ENCODE peak calls at places on chromosomes 7 and 10, in seven cellular contexts. One of them, this sample, is unnamed.

GRCh38 chr10:114749545-114749944 is 72.0 kb upstream of the FHIP2A start:
- DNase-seq in SK-N-SH: no peak
- DNase-seq in H1: no peak
- DNase-seq in GM12878: no peak
- DNase-seq in K562: peak; percentile 22
- DNase-seq in GM12892: no peak
- DNase-seq in HepG2: no peak
- DNase-seq in this sample: no peak

GRCh38 chr7:90210925-90211324 is 615 bp upstream of the STEAP2 start:
- DNase-seq in GM12878: no peak
- DNase-seq in SK-N-SH: peak; percentile 18
- DNase-seq in GM12892: no peak
- DNase-seq in HepG2: peak; percentile 33
- DNase-seq in H1: peak; percentile 52
- DNase-seq in K562: no peak
- DNase-seq in this sample: no peak

GRCh38 chr7:128833148-128833938 is 3.1 kb downstream of the FLNC start:
- DNase-seq in H1: peak; percentile 66
- DNase-seq in GM12892: peak; percentile 29
- DNase-seq in GM12878: no peak
- DNase-seq in K562: peak; percentile 95
- DNase-seq in SK-N-SH: peak; percentile 60
- DNase-seq in HepG2: no peak
- DNase-seq in this sample: no peak

GRCh38 chr10:94218496-94219183 is 144.1 kb downstream of the NOC3L start:
- DNase-seq in HepG2: no peak
- DNase-seq in GM12892: no peak
- DNase-seq in K562: no peak
- DNase-seq in SK-N-SH: no peak
- DNase-seq in GM12878: no peak
- DNase-seq in H1: no peak
- DNase-seq in this sample: no peak

GRCh38 chr10:91416339-91416868 is 6.3 kb downstream of the HECTD2 start:
- DNase-seq in SK-N-SH: no peak
- DNase-seq in GM12878: no peak
- DNase-seq in HepG2: no peak
- DNase-seq in H1: no peak
- DNase-seq in K562: no peak
- DNase-seq in GM12892: no peak
- DNase-seq in this sample: no peak

GRCh38 chr10:49761789-49762565 is at the start of gene OGDHL:
- DNase-seq in H1: peak; percentile 91
- DNase-seq in GM12878: no peak
- DNase-seq in SK-N-SH: peak; percentile 97
- DNase-seq in K562: peak; percentile 98
- DNase-seq in HepG2: peak; percentile 28
- DNase-seq in GM12892: peak; percentile 49
- DNase-seq in this sample: peak; percentile 66

GRCh38 chr7:43758861-43759683 is 592 bp downstream of the BLVRA start:
- DNase-seq in SK-N-SH: peak; percentile 90
- DNase-seq in GM12878: no peak
- DNase-seq in GM12892: peak; percentile 48
- DNase-seq in K562: peak; percentile 51
- DNase-seq in H1: peak; percentile 82
- DNase-seq in HepG2: no peak
- DNase-seq in this sample: peak; percentile 46

GRCh38 chr10:90742189-90742588 is 115.7 kb downstream of the HTR7 start:
- DNase-seq in H1: no peak
- DNase-seq in GM12878: no peak
- DNase-seq in K562: no peak
- DNase-seq in SK-N-SH: no peak
- DNase-seq in GM12892: no peak
- DNase-seq in HepG2: no peak
- DNase-seq in this sample: no peak

GRCh38 chr10:56449770-56450169 is 88.7 kb upstream of the ZWINT start:
- DNase-seq in HepG2: no peak
- DNase-seq in GM12878: no peak
- DNase-seq in SK-N-SH: no peak
- DNase-seq in GM12892: no peak
- DNase-seq in H1: no peak
- DNase-seq in K562: no peak
- DNase-seq in this sample: no peak

GRCh38 chr10:99945286-99945685 is 64.5 kb downstream of the DNMBP start:
- DNase-seq in K562: no peak
- DNase-seq in SK-N-SH: no peak
- DNase-seq in GM12892: no peak
- DNase-seq in HepG2: no peak
- DNase-seq in GM12878: no peak
- DNase-seq in H1: no peak
- DNase-seq in this sample: no peak

GRCh38 chr10:16117305-16117695 is 257.0 kb upstream of the MINDY3 start:
- DNase-seq in SK-N-SH: no peak
- DNase-seq in GM12878: no peak
- DNase-seq in K562: no peak
- DNase-seq in H1: no peak
- DNase-seq in HepG2: no peak
- DNase-seq in GM12892: no peak
- DNase-seq in this sample: no peak

GRCh38 chr7:1452205-1452604 is 7.1 kb downstream of the MICALL2 start:
- DNase-seq in SK-N-SH: no peak
- DNase-seq in H1: no peak
- DNase-seq in HepG2: no peak
- DNase-seq in K562: no peak
- DNase-seq in GM12878: no peak
- DNase-seq in GM12892: no peak
- DNase-seq in this sample: no peak

GRCh38 chr10:43043342-43043772 is 33.5 kb upstream of the RET start:
- DNase-seq in HepG2: no peak
- DNase-seq in GM12878: no peak
- DNase-seq in K562: no peak
- DNase-seq in SK-N-SH: peak; percentile 35
- DNase-seq in H1: no peak
- DNase-seq in GM12892: no peak
- DNase-seq in this sample: no peak

GRCh38 chr10:93992400-93993030 is 1.2 kb upstream of the PLCE1 start:
- DNase-seq in GM12892: no peak
- DNase-seq in GM12878: no peak
- DNase-seq in K562: no peak
- DNase-seq in H1: no peak
- DNase-seq in HepG2: no peak
- DNase-seq in SK-N-SH: no peak
- DNase-seq in this sample: no peak

GRCh38 chr7:117674617-117675016 is 194.8 kb downstream of the CFTR start:
- DNase-seq in K562: no peak
- DNase-seq in HepG2: no peak
- DNase-seq in GM12878: no peak
- DNase-seq in H1: no peak
- DNase-seq in SK-N-SH: no peak
- DNase-seq in GM12892: no peak
- DNase-seq in this sample: no peak

GRCh38 chr7:152678133-152678645 is 2.2 kb upstream of the XRCC2 start:
- DNase-seq in GM12892: no peak
- DNase-seq in H1: no peak
- DNase-seq in K562: no peak
- DNase-seq in SK-N-SH: no peak
- DNase-seq in GM12878: no peak
- DNase-seq in HepG2: no peak
- DNase-seq in this sample: no peak

GRCh38 chr10:132390455-132391371 is 6.3 kb upstream of the PWWP2B start:
- DNase-seq in GM12892: no peak
- DNase-seq in SK-N-SH: no peak
- DNase-seq in HepG2: no peak
- DNase-seq in H1: no peak
- DNase-seq in K562: no peak
- DNase-seq in GM12878: no peak
- DNase-seq in this sample: no peak
- TF ChIP-seq TAF1 in GM12892: no peak
- TF ChIP-seq TAF1 in SK-N-SH: no peak
- TF ChIP-seq TAF1 in HepG2: no peak
- TF ChIP-seq TAF1 in H1: no peak
- TF ChIP-seq TAF1 in K562: no peak
- TF ChIP-seq TAF1 in GM12878: no peak
- TF ChIP-seq TAF1 in this sample: no peak

GRCh38 chr10:110392121-110392859 is 87.6 kb upstream of the SMNDC1 start:
- DNase-seq in H1: no peak
- DNase-seq in SK-N-SH: no peak
- DNase-seq in GM12892: no peak
- DNase-seq in K562: no peak
- DNase-seq in HepG2: no peak
- DNase-seq in GM12878: no peak
- DNase-seq in this sample: no peak

GRCh38 chr10:110391541-110391940 is 86.8 kb upstream of the SMNDC1 start:
- DNase-seq in K562: no peak
- DNase-seq in GM12892: no peak
- DNase-seq in GM12878: no peak
- DNase-seq in H1: no peak
- DNase-seq in HepG2: no peak
- DNase-seq in SK-N-SH: no peak
- DNase-seq in this sample: no peak

GRCh38 chr10:110394296-110394695 is 89.6 kb upstream of the SMNDC1 start:
- DNase-seq in H1: no peak
- DNase-seq in GM12878: no peak
- DNase-seq in K562: no peak
- DNase-seq in GM12892: no peak
- DNase-seq in SK-N-SH: no peak
- DNase-seq in HepG2: no peak
- DNase-seq in this sample: no peak

GRCh38 chr10:110393866-110394265 is 89.1 kb upstream of the SMNDC1 start:
- DNase-seq in GM12892: no peak
- DNase-seq in SK-N-SH: no peak
- DNase-seq in H1: no peak
- DNase-seq in HepG2: no peak
- DNase-seq in K562: no peak
- DNase-seq in GM12878: no peak
- DNase-seq in this sample: no peak

GRCh38 chr10:110392860-110393732 is 88.4 kb upstream of the SMNDC1 start:
- DNase-seq in GM12892: no peak
- DNase-seq in H1: no peak
- DNase-seq in HepG2: no peak
- DNase-seq in GM12878: no peak
- DNase-seq in K562: no peak
- DNase-seq in SK-N-SH: no peak
- DNase-seq in this sample: no peak
- TF ChIP-seq TAF1 in GM12892: no peak
- TF ChIP-seq TAF1 in H1: no peak
- TF ChIP-seq TAF1 in HepG2: no peak
- TF ChIP-seq TAF1 in GM12878: no peak
- TF ChIP-seq TAF1 in K562: no peak
- TF ChIP-seq TAF1 in SK-N-SH: no peak
- TF ChIP-seq TAF1 in this sample: no peak

GRCh38 chr10:80000541-80000940 is 51.6 kb upstream of the SFTPD start:
- DNase-seq in SK-N-SH: no peak
- DNase-seq in K562: no peak
- DNase-seq in GM12892: no peak
- DNase-seq in HepG2: no peak
- DNase-seq in H1: no peak
- DNase-seq in GM12878: no peak
- DNase-seq in this sample: no peak

GRCh38 chr10:79995979-79996629 is 47.2 kb upstream of the SFTPD start:
- DNase-seq in SK-N-SH: no peak
- DNase-seq in GM12892: no peak
- DNase-seq in K562: no peak
- DNase-seq in HepG2: no peak
- DNase-seq in H1: no peak
- DNase-seq in GM12878: no peak
- DNase-seq in this sample: no peak

GRCh38 chr10:79994556-79994955 is 45.7 kb upstream of the SFTPD start:
- DNase-seq in GM12892: no peak
- DNase-seq in H1: no peak
- DNase-seq in K562: no peak
- DNase-seq in GM12878: no peak
- DNase-seq in SK-N-SH: no peak
- DNase-seq in HepG2: no peak
- DNase-seq in this sample: no peak
- TF ChIP-seq TAF1 in GM12892: no peak
- TF ChIP-seq TAF1 in H1: no peak
- TF ChIP-seq TAF1 in K562: no peak
- TF ChIP-seq TAF1 in GM12878: no peak
- TF ChIP-seq TAF1 in SK-N-SH: no peak
- TF ChIP-seq TAF1 in HepG2: no peak
- TF ChIP-seq TAF1 in this sample: no peak

DNA sequence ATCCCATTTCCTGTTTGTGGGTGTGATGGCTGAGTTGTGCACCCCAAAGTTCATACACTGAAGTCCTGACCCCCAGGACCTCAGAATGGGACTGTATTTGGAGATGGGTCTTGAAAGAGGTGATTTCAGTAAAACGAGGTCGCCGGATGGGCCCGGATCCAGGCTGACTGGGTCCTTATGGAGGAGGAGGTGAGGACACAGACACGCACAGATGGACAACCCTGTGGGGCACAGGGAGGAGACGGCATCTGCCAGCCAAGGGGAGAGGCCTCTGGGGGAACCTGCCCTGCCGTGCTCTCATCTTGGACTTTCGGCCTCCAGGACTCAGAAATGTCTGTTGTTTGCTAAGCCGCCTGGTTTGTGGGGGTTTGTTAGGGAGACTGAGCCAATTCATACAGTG is 61.1 kb downstream of the PTPRN2 start:
- DNase-seq in SK-N-SH: no peak
- DNase-seq in GM12892: no peak
- DNase-seq in HepG2: no peak
- DNase-seq in H1: no peak
- DNase-seq in GM12878: no peak
- DNase-seq in K562: no peak
- DNase-seq in this sample: no peak
- TF ChIP-seq TAF1 in SK-N-SH: no peak
- TF ChIP-seq TAF1 in GM12892: no peak
- TF ChIP-seq TAF1 in HepG2: no peak
- TF ChIP-seq TAF1 in H1: no peak
- TF ChIP-seq TAF1 in GM12878: no peak
- TF ChIP-seq TAF1 in K562: no peak
- TF ChIP-seq TAF1 in this sample: no peak

GRCh38 chr10:109922976-109923921 is at the start of gene XPNPEP1:
- DNase-seq in K562: peak; percentile 91
- DNase-seq in GM12892: peak; percentile 84
- DNase-seq in SK-N-SH: peak; percentile 98
- DNase-seq in HepG2: peak; percentile 70
- DNase-seq in H1: peak; percentile 89
- DNase-seq in GM12878: no peak
- DNase-seq in this sample: peak; percentile 90
- TF ChIP-seq TAF1 in K562: peak; percentile 53
- TF ChIP-seq TAF1 in GM12892: no peak
- TF ChIP-seq TAF1 in SK-N-SH: peak; percentile 62
- TF ChIP-seq TAF1 in HepG2: peak; percentile 68
- TF ChIP-seq TAF1 in H1: peak; percentile 77
- TF ChIP-seq TAF1 in GM12878: peak; percentile 41
- TF ChIP-seq TAF1 in this sample: peak; percentile 63

DNA sequence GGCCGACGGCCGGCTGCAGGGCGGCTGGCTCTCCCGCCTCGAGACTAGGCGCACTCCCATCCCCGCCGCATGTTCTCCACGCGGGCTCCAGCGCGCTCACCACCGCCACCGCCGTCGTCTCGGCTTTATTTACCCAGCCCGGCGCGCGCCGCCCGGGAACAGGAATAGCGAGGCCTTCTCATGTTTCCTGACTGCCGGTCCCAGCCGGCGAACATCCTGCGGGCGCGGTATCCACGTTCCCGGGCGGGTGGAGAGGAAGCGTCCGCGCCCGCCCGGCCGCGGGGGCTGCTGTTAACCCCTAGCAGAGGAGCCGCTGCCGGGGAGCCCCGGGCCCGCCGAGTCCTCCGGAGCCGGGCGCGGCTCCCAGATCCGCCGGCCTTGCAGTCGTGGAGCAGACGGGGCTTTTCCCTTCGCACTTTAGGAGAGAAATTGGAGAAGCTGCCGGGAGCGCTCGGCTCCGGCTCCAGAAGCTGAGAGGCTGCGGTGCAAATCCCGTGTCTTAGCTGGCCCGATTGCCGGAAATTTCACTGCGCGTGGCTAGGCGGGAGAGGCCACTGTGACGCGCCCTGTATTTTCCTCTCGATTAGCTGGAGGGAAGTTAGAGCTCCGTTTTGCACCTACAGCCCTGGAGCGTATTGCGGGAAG is at the start of gene MKX:
- DNase-seq in HepG2: no peak
- DNase-seq in GM12878: no peak
- DNase-seq in GM12892: no peak
- DNase-seq in K562: no peak
- DNase-seq in SK-N-SH: peak; percentile 31
- DNase-seq in H1: peak; percentile 93
- DNase-seq in this sample: peak; percentile 2
- TF ChIP-seq TAF1 in HepG2: no peak
- TF ChIP-seq TAF1 in GM12878: no peak
- TF ChIP-seq TAF1 in GM12892: no peak
- TF ChIP-seq TAF1 in K562: no peak
- TF ChIP-seq TAF1 in SK-N-SH: no peak
- TF ChIP-seq TAF1 in H1: no peak
- TF ChIP-seq TAF1 in this sample: no peak

This sample was measured in GM12891.